ENCODE peak calls at places on chromosome 7, in seven cellular contexts. K is caudate nucleus, H is cardiac muscle cell, B is NCI-H1092, J is AG20443, Y is NCI-H1694 treated with DMSO at 0.1 percent for 48 hours, Q is cardiac fibroblast. I is an unnamed sample.

GRCh38 chr7:29865526-29865925 is 59.2 kb downstream of the WIPF3 start:
- DNase-seq in J (peak), Y (no peak), Q (peak), B (no peak), K (no peak), H (peak), I (no peak)

GRCh38 chr7:106354822-106355221 is 70.0 kb upstream of the NAMPT start:
- DNase-seq in J (no peak), H (no peak), B (no peak), Q (no peak), K (no peak), Y (no peak), I (no peak)

GRCh38 chr7:139598642-139599041 is 75.2 kb downstream of the CLEC2L start:
- DNase-seq in Q (peak), H (peak), K (no peak), Y (no peak), J (no peak), B (no peak), I (no peak)

GRCh38 chr7:24576171-24577052 is 3.2 kb downstream of the PALS2 start:
- DNase-seq in K (no peak), Y (peak), J (peak), H (peak), B (peak), Q (peak), I (no peak)

GRCh38 chr7:99270702-99271101 is 1.9 kb upstream of the MYH16 start:
- DNase-seq in H (no peak), J (no peak), K (no peak), Q (no peak), B (no peak), Y (no peak), I (no peak)

GRCh38 chr7:30791126-30791525 is 19.9 kb downstream of the MINDY4 start:
- DNase-seq in Y (no peak), H (no peak), Q (no peak), B (no peak), K (no peak), J (no peak), I (no peak)

GRCh38 chr7:80630611-80631010 is 7.8 kb upstream of the CD36 start:
- DNase-seq in Y (no peak), B (peak), H (peak), Q (peak), K (no peak), J (no peak), I (no peak)

GRCh38 chr7:30744075-30744417 is 7.9 kb upstream of the INMT start:
- DNase-seq in H (no peak), B (no peak), Q (no peak), J (no peak), Y (no peak), K (no peak), I (no peak)

GRCh38 chr7:1743481-1744230 is 73.6 kb downstream of the ELFN1 start:
- DNase-seq in K (no peak), Y (no peak), J (no peak), B (no peak), H (no peak), Q (no peak), I (no peak)

GRCh38 chr7:137242616-137243015 is 100.9 kb downstream of the PTN start:
- DNase-seq in B (no peak), Y (no peak), K (no peak), Q (no peak), H (no peak), J (no peak), I (no peak)

GRCh38 chr7:28360739-28361138 is 51.6 kb upstream of the CREB5 start:
- DNase-seq in Y (no peak), B (no peak), K (no peak), H (no peak), Q (no peak), J (no peak), I (no peak)

GRCh38 chr7:71323726-71324125 is 191.8 kb downstream of the GALNT17 start:
- DNase-seq in Q (no peak), J (no peak), Y (no peak), B (no peak), H (no peak), K (no peak), I (no peak)

GRCh38 chr7:78020131-78020873 is 221.7 kb downstream of the PHTF2 start:
- DNase-seq in J (peak), H (peak), Y (peak), K (no peak), B (peak), Q (peak), I (no peak)

GRCh38 chr7:24709051-24709450 is 48.2 kb downstream of the GSDME start:
- DNase-seq in Q (no peak), Y (no peak), K (no peak), B (no peak), J (no peak), H (no peak), I (no peak)

GRCh38 chr7:141754939-141755338 is 9.0 kb upstream of the TAS2R3 start:
- DNase-seq in Y (peak), J (peak), B (peak), H (peak), Q (peak), K (no peak), I (no peak)

GRCh38 chr7:64997164-64997908 is 6.5 kb upstream of the ZNF117 start:
- DNase-seq in B (no peak), Q (no peak), Y (no peak), K (no peak), H (no peak), J (no peak), I (no peak)

GRCh38 chr7:1559626-1560590 is 3.9 kb upstream of the TMEM184A start:
- DNase-seq in H (no peak), Q (no peak), J (no peak), B (no peak), K (no peak), Y (no peak), I (no peak)

GRCh38 chr7:44269417-44269816 is 56.0 kb downstream of the CAMK2B start:
- DNase-seq in K (no peak), J (no peak), H (no peak), B (no peak), Y (no peak), Q (no peak), I (no peak)

GRCh38 chr7:101233907-101234547 is 3.6 kb downstream of the CLDN15 start:
- DNase-seq in Q (no peak), K (no peak), H (no peak), Y (no peak), B (no peak), J (no peak), I (no peak)

GRCh38 chr7:64849250-64849923 is 53.7 kb upstream of the ZNF273 start:
- DNase-seq in K (no peak), Q (no peak), Y (no peak), H (peak), B (no peak), J (peak), I (no peak)

GRCh38 chr7:107857541-107857912 is 33.5 kb upstream of the DLD start:
- DNase-seq in J (peak), B (no peak), H (peak), Q (peak), K (no peak), Y (no peak), I (no peak)

GRCh38 chr7:45358277-45358676 is 200.7 kb downstream of the RAMP3 start:
- DNase-seq in H (no peak), Q (no peak), J (no peak), B (no peak), Y (no peak), K (no peak), I (no peak)

GRCh38 chr7:116341222-116341907 is 131.0 kb downstream of the TES start:
- DNase-seq in Q (no peak), H (peak), Y (no peak), K (no peak), B (no peak), J (no peak), I (no peak)

GRCh38 chr7:139827042-139827441 is 2.0 kb upstream of the TBXAS1 start:
- DNase-seq in H (no peak), K (no peak), B (no peak), J (no peak), Y (no peak), Q (no peak), I (no peak)

GRCh38 chr7:131225619-131226101 is 102.0 kb upstream of the MKLN1 start:
- DNase-seq in Y (no peak), Q (peak), B (no peak), J (peak), H (peak), K (no peak), I (no peak)

GRCh38 chr7:151058766-151059361 is 525 bp upstream of the SLC4A2 start:
- DNase-seq in Q (peak), Y (no peak), B (no peak), K (no peak), J (no peak), H (peak), I (no peak)

GRCh38 chr7:112763298-112763697 is 26.9 kb downstream of the TMEM168 start:
- DNase-seq in K (no peak), J (no peak), Q (no peak), Y (no peak), H (no peak), B (no peak), I (no peak)

GRCh38 chr7:140966561-140967234 is 42.0 kb upstream of the BRAF start:
- DNase-seq in B (no peak), Y (no peak), J (no peak), K (no peak), H (no peak), Q (no peak), I (no peak)

GRCh38 chr7:140060788-140061606 is 1.8 kb downstream of the PARP12 start:
- DNase-seq in Y (peak), Q (peak), K (no peak), H (peak), J (no peak), B (peak), I (no peak)

GRCh38 chr7:56471811-56472210 is 355.6 kb upstream of the NUPR2 start:
- DNase-seq in Y (no peak), J (no peak), B (no peak), H (no peak), Q (no peak), K (no peak), I (no peak)

GRCh38 chr7:75854233-75854632 is 24.6 kb upstream of the RHBDD2 start:
- DNase-seq in H (peak), Y (no peak), K (no peak), J (peak), B (no peak), Q (peak), I (no peak)

GRCh38 chr7:28419717-28420116 is 7.4 kb downstream of the CREB5 start:
- DNase-seq in H (peak), Y (no peak), B (no peak), Q (peak), K (no peak), J (peak), I (no peak)

GRCh38 chr7:74439546-74439945 is 14.2 kb upstream of the GTF2IRD1 start:
- DNase-seq in K (no peak), Y (no peak), J (no peak), B (no peak), Q (no peak), H (no peak), I (no peak)

GRCh38 chr7:4753610-4754432 is 21.6 kb upstream of the AP5Z1 start:
- DNase-seq in J (peak), Q (peak), Y (peak), K (peak), B (peak), H (peak), I (peak)

GRCh38 chr7:92417913-92418312 is 29.4 kb upstream of the GATAD1 start:
- DNase-seq in H (peak), Q (no peak), Y (no peak), B (no peak), K (no peak), J (no peak), I (no peak)

GRCh38 chr7:35758421-35758820 is 42.4 kb upstream of the SEPTIN7 start:
- DNase-seq in H (no peak), B (no peak), K (no peak), Y (no peak), J (no peak), Q (peak), I (no peak)

GRCh38 chr7:158929306-158929705 is 72.9 kb downstream of the DYNC2I1 start:
- DNase-seq in B (no peak), H (no peak), K (no peak), J (no peak), Q (no peak), Y (no peak), I (no peak)

GRCh38 chr7:104982773-104983619 is 31.0 kb upstream of the KMT2E start:
- DNase-seq in K (no peak), Q (no peak), Y (no peak), B (no peak), J (no peak), H (no peak), I (no peak)

I was measured in substantia nigra.